ENCODE peak calls at places on chromosomes 2 and 18, in four cellular contexts. N is substantia nigra, Y is choroid plexus epithelial cell, H is dorsolateral prefrontal cortex. Z is an unnamed sample.

GRCh38 chr2:63590621-63591408 is 2.1 kb downstream of the MDH1 start:
- DNase-seq in H (no peak), N (no peak), Y (peak; percentile 66), Z (no peak)

GRCh38 chr2:88874063-88874657 is 182.7 kb downstream of the RPIA start:
- DNase-seq in Y (peak; percentile 83), H (peak; percentile 42), N (peak; percentile 17), Z (no peak)

GRCh38 chr18:1467461-1467964 is 562.8 kb downstream of the ADCYAP1 start:
- DNase-seq in N (no peak), Y (no peak), H (no peak), Z (no peak)

GRCh38 chr2:142041105-142041504 is 89.7 kb downstream of the LRP1B start:
- DNase-seq in Y (peak; percentile 15), H (no peak), N (no peak), Z (no peak)

GRCh38 chr2:162107361-162107901 is 33.4 kb upstream of the DPP4 start:
- DNase-seq in N (no peak), H (no peak), Y (no peak), Z (no peak)

GRCh38 chr18:8706981-8707940 is 1.9 kb downstream of the MTCL1 start:
- DNase-seq in H (peak; percentile 46), Y (peak; percentile 72), N (peak; percentile 30), Z (peak; percentile 23)

GRCh38 chr2:127917916-127918315 is 32.2 kb upstream of the AMMECR1L start:
- DNase-seq in Y (peak; percentile 56), N (no peak), H (no peak), Z (no peak)

GRCh38 chr2:205580591-205580990 is 101.7 kb upstream of the NRP2 start:
- DNase-seq in N (no peak), H (no peak), Y (peak; percentile 55), Z (no peak)

GRCh38 chr2:189492451-189492850 is 51.2 kb downstream of the WDR75 start:
- DNase-seq in N (no peak), Y (peak; percentile 11), H (no peak), Z (no peak)

GRCh38 chr2:226798422-226799210 is 1.0 kb downstream of the IRS1 start:
- DNase-seq in H (peak; percentile 62), N (peak; percentile 23), Y (peak; percentile 73), Z (peak; percentile 23)

GRCh38 chr2:105125428-105125827 is 87.6 kb downstream of the MRPS9 start:
- DNase-seq in Y (no peak), H (no peak), N (no peak), Z (no peak)

GRCh38 chr18:22230403-22231042 is 61.1 kb downstream of the GATA6 start:
- DNase-seq in Y (peak; percentile 80), H (no peak), N (no peak), Z (no peak)

GRCh38 chr2:22800422-22800821 is 584.6 kb upstream of the KLHL29 start:
- DNase-seq in H (no peak), Y (no peak), N (no peak), Z (no peak)

GRCh38 chr2:86065512-86065911 is 40.2 kb downstream of the POLR1A start:
- DNase-seq in N (no peak), H (no peak), Y (no peak), Z (no peak)

GRCh38 chr2:112679484-112679883 is 33.7 kb downstream of the SLC20A1 start:
- DNase-seq in N (peak; percentile 44), Y (no peak), H (peak; percentile 42), Z (no peak)

GRCh38 chr2:10911291-10912075 is at the start of gene KCNF1:
- DNase-seq in N (no peak), Y (peak; percentile 53), H (no peak), Z (no peak)

GRCh38 chr2:79393806-79394484 is 118.9 kb upstream of the CTNNA2 start:
- DNase-seq in Y (no peak), H (no peak), N (no peak), Z (peak; percentile 4)